ENCODE peak calls at places on chromosomes 6 and 20, in nine cellular contexts. G, Z, M, O, T, E, Q, S and V are unnamed samples.

GRCh38 chr20:325043-325888 is at the start of gene SOX12:
- DNase-seq in G (peak), Z (peak), M (peak), O (peak), T (peak), E (peak), Q (peak), S (peak), V (peak)

GRCh38 chr20:12928755-12929401 is 79.9 kb upstream of the SPTLC3 start:
- DNase-seq in G (no peak), Z (no peak), M (no peak), O (no peak), T (peak), E (no peak), Q (no peak), S (no peak), V (no peak)

GRCh38 chr6:3957321-3957720 is 108.1 kb downstream of the FAM50B start:
- DNase-seq in G (no peak), Z (no peak), M (no peak), O (no peak), T (no peak), E (no peak), Q (no peak), S (no peak), V (no peak)

GRCh38 chr6:42171813-42172595 is 1.2 kb upstream of the GUCA1A start:
- DNase-seq in G (no peak), Z (no peak), M (no peak), O (no peak), T (no peak), E (no peak), Q (no peak), S (no peak), V (no peak)

GRCh38 chr6:17385660-17386059 is 7.7 kb upstream of the CAP2 start:
- DNase-seq in G (no peak), Z (no peak), M (no peak), O (no peak), T (peak), E (no peak), Q (no peak), S (no peak), V (no peak)

GRCh38 chr6:150600302-150601017 is 775 bp downstream of the PLEKHG1 start:
- DNase-seq in G (peak), Z (peak), M (peak), O (peak), T (peak), E (peak), Q (no peak), S (peak), V (no peak)

GRCh38 chr6:113414511-113414910 is 442.6 kb upstream of the MARCKS start:
- DNase-seq in G (no peak), Z (peak), M (no peak), O (no peak), T (peak), E (no peak), Q (no peak), S (no peak), V (no peak)

GRCh38 chr6:32941412-32941784 is 570 bp upstream of the HLA-DMB start:
- DNase-seq in G (peak), Z (no peak), M (no peak), O (no peak), T (no peak), E (no peak), Q (peak), S (no peak), V (no peak)

GRCh38 chr20:10985536-10985935 is 311.7 kb upstream of the JAG1 start:
- DNase-seq in G (no peak), Z (no peak), M (no peak), O (no peak), T (peak), E (no peak), Q (no peak), S (no peak), V (no peak)

GRCh38 chr6:117919775-117920492 is 12.9 kb downstream of the SLC35F1 start:
- DNase-seq in G (no peak), Z (no peak), M (peak), O (peak), T (peak), E (no peak), Q (no peak), S (peak), V (peak)

GRCh38 chr6:125558907-125559306 is 190.5 kb upstream of the HEY2 start:
- DNase-seq in G (no peak), Z (no peak), M (no peak), O (no peak), T (no peak), E (no peak), Q (no peak), S (no peak), V (no peak)

GRCh38 chr20:47241345-47241781 is 115.1 kb downstream of the ZMYND8 start:
- DNase-seq in G (no peak), Z (no peak), M (no peak), O (no peak), T (peak), E (no peak), Q (no peak), S (no peak), V (no peak)

GRCh38 chr6:51514396-51515051 is 572.9 kb downstream of the PKHD1 start:
- DNase-seq in G (no peak), Z (no peak), M (no peak), O (no peak), T (peak), E (no peak), Q (no peak), S (no peak), V (no peak)

GRCh38 chr20:8774412-8774811 is 294.5 kb upstream of the PLCB4 start:
- DNase-seq in G (no peak), Z (no peak), M (no peak), O (no peak), T (no peak), E (no peak), Q (no peak), S (no peak), V (no peak)

GRCh38 chr20:4369798-4370124 is 351.9 kb upstream of the PRND start:
- DNase-seq in G (no peak), Z (no peak), M (no peak), O (no peak), T (no peak), E (no peak), Q (peak), S (no peak), V (no peak)

GRCh38 chr6:75272145-75272840 is 12.3 kb downstream of the TMEM30A start:
- DNase-seq in G (no peak), Z (no peak), M (no peak), O (no peak), T (peak), E (no peak), Q (no peak), S (no peak), V (no peak)

GRCh38 chr6:120378582-120379220 is 955.6 kb downstream of the TBC1D32 start:
- DNase-seq in G (no peak), Z (peak), M (no peak), O (no peak), T (peak), E (no peak), Q (no peak), S (no peak), V (no peak)

GRCh38 chr6:34531580-34532201 is 24.4 kb downstream of the SPDEF start:
- DNase-seq in G (no peak), Z (peak), M (peak), O (peak), T (peak), E (peak), Q (peak), S (peak), V (peak)

GRCh38 chr20:46022411-46023147 is 6.4 kb upstream of the SLC12A5 start:
- DNase-seq in G (peak), Z (no peak), M (peak), O (peak), T (no peak), E (no peak), Q (no peak), S (peak), V (peak)

GRCh38 chr6:139472341-139473038 is 98.0 kb upstream of the CITED2 start:
- DNase-seq in G (no peak), Z (no peak), M (no peak), O (no peak), T (peak), E (no peak), Q (no peak), S (no peak), V (no peak)

GRCh38 chr20:53581444-53582311 is 12.0 kb downstream of the ZNF217 start:
- DNase-seq in G (peak), Z (no peak), M (no peak), O (no peak), T (no peak), E (no peak), Q (no peak), S (no peak), V (no peak)

GRCh38 chr20:21103582-21104465 is 2.3 kb downstream of the LINC00237 start:
- DNase-seq in G (no peak), Z (no peak), M (no peak), O (no peak), T (no peak), E (no peak), Q (no peak), S (no peak), V (no peak)

GRCh38 chr20:39877792-39878191 is 811.2 kb downstream of the MAFB start:
- DNase-seq in G (no peak), Z (no peak), M (no peak), O (no peak), T (no peak), E (no peak), Q (no peak), S (no peak), V (no peak)

GRCh38 chr6:6631526-6632276 is 43.2 kb downstream of the LY86 start:
- DNase-seq in G (no peak), Z (no peak), M (no peak), O (no peak), T (no peak), E (no peak), Q (no peak), S (no peak), V (no peak)

GRCh38 chr6:90285611-90286381 is 10.8 kb downstream of the BACH2 start:
- DNase-seq in G (peak), Z (peak), M (peak), O (peak), T (peak), E (peak), Q (peak), S (peak), V (peak)

GRCh38 chr6:114216789-114217467 is 125.9 kb downstream of the HS3ST5 start:
- DNase-seq in G (no peak), Z (no peak), M (no peak), O (peak), T (no peak), E (no peak), Q (no peak), S (no peak), V (no peak)

GRCh38 chr20:21179796-21180195 is 53.9 kb downstream of the KIZ start:
- DNase-seq in G (no peak), Z (no peak), M (no peak), O (no peak), T (no peak), E (no peak), Q (no peak), S (no peak), V (no peak)

GRCh38 chr20:50003253-50003656 is 20.5 kb downstream of the SNAI1 start:
- DNase-seq in G (no peak), Z (no peak), M (no peak), O (no peak), T (peak), E (no peak), Q (no peak), S (no peak), V (no peak)

GRCh38 chr20:63326314-63327228 is 33.6 kb downstream of the COL20A1 start:
- DNase-seq in G (no peak), Z (no peak), M (peak), O (peak), T (no peak), E (no peak), Q (peak), S (no peak), V (no peak)

GRCh38 chr6:43738877-43739641 is 31.0 kb upstream of the VEGFA start:
- DNase-seq in G (no peak), Z (no peak), M (no peak), O (no peak), T (no peak), E (no peak), Q (no peak), S (no peak), V (no peak)
- H3K4me3 ChIP-seq in G (no peak), Z (no peak), M (no peak), O (no peak), T (no peak), E (no peak), Q (no peak), S (no peak), V (no peak)

DNA sequence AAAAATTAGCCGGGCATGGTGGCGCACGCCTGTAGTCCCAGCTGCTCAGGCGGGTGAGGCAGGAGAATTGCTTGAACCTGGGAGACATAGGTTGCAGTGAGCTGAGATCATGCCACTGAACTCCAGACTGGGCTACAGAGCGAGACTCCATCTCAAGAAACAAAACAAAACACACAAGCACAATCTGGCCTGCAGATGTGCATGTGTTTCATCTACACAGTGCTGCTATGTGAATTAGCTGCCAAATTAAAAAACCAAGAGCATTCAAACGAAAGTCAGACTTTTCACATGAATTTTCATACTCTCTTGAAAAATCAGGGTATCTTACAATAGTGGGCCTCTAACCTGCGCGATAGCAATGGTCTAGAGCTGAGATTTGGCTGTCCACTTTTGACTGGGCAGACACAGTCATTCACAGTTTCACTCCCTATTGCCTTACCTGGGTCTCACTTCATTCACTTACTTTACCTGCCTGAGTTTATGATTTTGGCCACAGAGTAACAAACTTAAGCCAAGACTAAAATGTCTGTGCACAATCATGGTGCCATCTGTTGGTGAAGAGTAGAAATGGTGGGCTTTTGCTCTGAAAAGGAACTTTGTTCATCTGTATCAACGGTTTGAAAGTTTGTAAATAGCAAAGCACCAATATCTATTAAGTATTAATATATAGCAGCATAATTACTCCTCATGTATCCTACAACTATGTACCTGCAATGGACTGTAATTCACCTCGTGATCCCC is 138.4 kb upstream of the UST start:
- DNase-seq in G (no peak), Z (peak), M (no peak), O (no peak), T (no peak), E (no peak), Q (no peak), S (no peak), V (no peak)
- TF ChIP-seq CTCF in G (no peak), Z (peak), M (no peak), O (peak), T (peak), E (peak), Q (peak), S (peak), V (peak)

GRCh38 chr6:128438311-128438916 is 82.0 kb downstream of the PTPRK start:
- DNase-seq in G (no peak), Z (no peak), M (no peak), O (no peak), T (peak), E (no peak), Q (no peak), S (peak), V (no peak)
- H3K27ac ChIP-seq in G (no peak), Z (no peak), M (no peak), O (no peak), T (no peak), E (no peak), Q (no peak), S (no peak), V (no peak)

GRCh38 chr20:2602046-2602735 is 50.2 kb upstream of the NOP56 start:
- DNase-seq in G (no peak), Z (no peak), M (no peak), O (no peak), T (no peak), E (no peak), Q (no peak), S (no peak), V (no peak)

GRCh38 chr20:2604506-2604835 is 48.0 kb upstream of the NOP56 start:
- DNase-seq in G (no peak), Z (no peak), M (no peak), O (no peak), T (no peak), E (no peak), Q (no peak), S (no peak), V (no peak)

GRCh38 chr20:2606507-2607006 is 45.9 kb upstream of the NOP56 start:
- DNase-seq in G (no peak), Z (no peak), M (no peak), O (no peak), T (no peak), E (no peak), Q (no peak), S (no peak), V (no peak)

GRCh38 chr20:2602746-2603145 is 49.7 kb upstream of the NOP56 start:
- DNase-seq in G (no peak), Z (no peak), M (no peak), O (no peak), T (no peak), E (no peak), Q (no peak), S (no peak), V (no peak)

GRCh38 chr20:2603816-2604505 is 48.5 kb upstream of the NOP56 start:
- DNase-seq in G (no peak), Z (no peak), M (no peak), O (no peak), T (no peak), E (no peak), Q (no peak), S (no peak), V (no peak)
- H3K4me3 ChIP-seq in G (no peak), Z (no peak), M (no peak), O (no peak), T (no peak), E (no peak), Q (no peak), S (no peak), V (no peak)

GRCh38 chr6:37007340-37008043 is 2.0 kb downstream of the FGD2 start:
- DNase-seq in G (peak), Z (no peak), M (no peak), O (no peak), T (no peak), E (no peak), Q (no peak), S (no peak), V (no peak)
- TF ChIP-seq CTCF in G (no peak), Z (no peak), M (no peak), O (no peak), T (no peak), E (no peak), Q (no peak), S (no peak), V (no peak)